ENCODE peak calls at places on chromosomes 2 and 18, in four cellular contexts. Z is K562, D is SK-N-SH, E is HepG2. A is an unnamed sample.

GRCh38 chr18:49021076-49021432 is 70.3 kb upstream of the SMAD7 start:
- DNase-seq in Z (no peak), D (no peak), E (no peak), A (no peak)

GRCh38 chr2:69985684-69986083 is 24.3 kb upstream of the ASPRV1 start:
- DNase-seq in Z (no peak), D (no peak), E (no peak), A (no peak)

GRCh38 chr18:29145993-29146539 is 969.1 kb upstream of the CDH2 start:
- DNase-seq in Z (no peak), D (peak), E (no peak), A (no peak)

GRCh38 chr18:49247786-49248185 is 212.7 kb downstream of the DYM start:
- DNase-seq in Z (no peak), D (no peak), E (no peak), A (no peak)

GRCh38 chr2:218888341-218888740 is 7.7 kb downstream of the WNT10A start:
- DNase-seq in Z (no peak), D (no peak), E (no peak), A (peak)

GRCh38 chr18:69648486-69648885 is 247.8 kb downstream of the DOK6 start:
- DNase-seq in Z (no peak), D (no peak), E (peak), A (no peak)

GRCh38 chr2:108612514-108613183 is 78.4 kb downstream of the LIMS1 start:
- DNase-seq in Z (peak), D (no peak), E (no peak), A (no peak)

GRCh38 chr2:234305846-234306245 is 191.0 kb downstream of the ARL4C start:
- DNase-seq in Z (no peak), D (no peak), E (no peak), A (no peak)

GRCh38 chr2:31660812-31661335 is 80.1 kb upstream of the SRD5A2 start:
- DNase-seq in Z (no peak), D (no peak), E (no peak), A (no peak)

GRCh38 chr2:109676346-109676897 is 62.3 kb downstream of the SOWAHC start:
- DNase-seq in Z (no peak), D (no peak), E (no peak), A (no peak)

GRCh38 chr2:104864751-104865470 is 11.0 kb downstream of the POU3F3 start:
- DNase-seq in Z (no peak), D (no peak), E (no peak), A (no peak)

GRCh38 chr2:171706152-171706803 is 19.0 kb downstream of the DYNC1I2 start:
- DNase-seq in Z (peak), D (peak), E (peak), A (no peak)

GRCh38 chr2:111705711-111706323 is 178.2 kb downstream of the ANAPC1 start:
- DNase-seq in Z (no peak), D (no peak), E (peak), A (peak)

GRCh38 chr18:48942554-48943261 is 8.1 kb downstream of the SMAD7 start:
- DNase-seq in Z (no peak), D (no peak), E (peak), A (no peak)

GRCh38 chr2:173414823-173415322 is 60.2 kb downstream of the CDCA7 start:
- DNase-seq in Z (no peak), D (no peak), E (no peak), A (no peak)

GRCh38 chr2:54551123-54551756 is 95.1 kb downstream of the SPTBN1 start:
- DNase-seq in Z (no peak), D (no peak), E (no peak), A (peak)

GRCh38 chr18:77123313-77124231 is 9.0 kb downstream of the MBP start:
- DNase-seq in Z (no peak), D (no peak), E (no peak), A (no peak)

GRCh38 chr18:62450175-62450545 is 72.7 kb upstream of the ZCCHC2 start:
- DNase-seq in Z (no peak), D (no peak), E (no peak), A (no peak)

GRCh38 chr2:180644709-180645108 is 335.7 kb upstream of the UBE2E3 start:
- DNase-seq in Z (no peak), D (no peak), E (no peak), A (no peak)

GRCh38 chr2:159677654-159678053 is 34.7 kb upstream of the MARCHF7 start:
- DNase-seq in Z (no peak), D (peak), E (peak), A (no peak)
- TF ChIP-seq FOXJ3 in Z (no peak), D (no peak), E (no peak), A (no peak)

DNA sequence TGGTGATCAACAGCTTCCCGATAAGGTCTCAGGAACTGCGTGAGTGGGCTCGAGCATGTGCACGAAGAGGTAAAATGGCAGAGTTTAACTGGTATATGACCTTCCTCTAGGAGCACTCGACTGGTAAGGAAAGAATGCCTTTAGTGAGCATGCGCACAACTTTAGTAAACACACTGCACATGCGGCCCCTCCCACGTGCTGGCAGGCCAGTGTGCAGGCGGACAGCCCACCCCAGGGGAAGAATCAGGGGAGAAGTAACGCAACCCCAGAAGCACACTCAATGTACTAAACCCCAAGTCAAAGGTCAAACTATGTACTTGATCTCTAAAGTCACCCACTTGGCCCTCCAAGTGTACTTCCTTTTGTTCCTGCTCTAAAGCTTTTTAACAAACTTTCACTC is 28.7 kb upstream of the SLC25A52 start:
- DNase-seq in Z (peak), D (no peak), E (peak), A (no peak)
- TF ChIP-seq FOXJ3 in Z (no peak), D (no peak), E (no peak), A (no peak)

DNA sequence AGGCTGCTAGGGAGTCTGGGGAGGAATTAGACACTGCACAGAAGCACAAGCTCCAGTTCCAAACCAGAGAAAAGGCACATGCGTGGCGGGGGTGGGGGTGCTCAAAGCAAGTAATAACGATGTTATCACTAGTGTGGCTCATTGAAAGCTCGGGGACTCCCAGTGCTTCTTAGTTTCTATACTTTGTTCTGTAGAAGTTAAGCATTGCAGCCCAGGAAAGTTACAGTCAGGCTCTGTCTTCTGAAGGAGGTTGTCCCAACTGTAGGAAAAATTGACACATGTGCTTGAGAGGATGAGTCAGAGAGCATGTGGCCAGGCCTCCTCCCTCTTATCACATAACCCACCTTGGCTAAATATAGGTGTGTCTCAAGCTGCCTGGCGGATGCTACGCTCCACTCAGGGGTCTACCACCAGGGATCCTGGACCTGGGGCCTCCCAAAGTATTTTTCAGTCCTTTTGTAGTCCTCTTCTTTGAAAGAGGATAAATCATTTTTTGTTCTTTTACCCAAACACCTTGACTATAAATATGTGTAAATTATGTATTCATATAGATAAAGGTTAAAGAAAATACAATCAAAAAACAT is 3.8 kb downstream of the GALNT5 start:
- DNase-seq in Z (peak), D (peak), E (no peak), A (no peak)
- TF ChIP-seq FOXJ3 in Z (no peak), D (no peak), E (no peak), A (no peak)

DNA sequence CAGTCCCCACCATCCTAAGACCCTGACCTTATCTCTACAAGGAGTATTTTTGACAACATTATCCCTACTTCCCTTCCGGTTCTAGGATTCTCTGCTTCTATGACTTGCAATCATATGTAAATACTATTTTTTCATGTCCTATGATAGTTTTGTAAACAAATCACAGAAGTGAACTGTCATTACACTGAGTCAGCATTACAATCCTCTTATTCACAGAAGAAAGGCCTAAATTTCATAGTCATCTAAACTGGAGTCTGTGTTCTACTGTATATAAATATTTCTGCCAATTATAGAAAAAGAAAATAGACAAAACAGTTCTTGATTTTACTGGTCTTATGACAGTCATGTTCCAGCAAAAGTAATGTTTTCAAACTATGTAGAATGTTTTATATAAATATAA is 265.1 kb downstream of the NCKAP5 start:
- DNase-seq in Z (no peak), D (no peak), E (no peak), A (no peak)
- TF ChIP-seq FOXJ3 in Z (no peak), D (no peak), E (no peak), A (no peak)

GRCh38 chr18:74834424-74835309 is 237.0 kb downstream of the ZNF407 start:
- DNase-seq in Z (no peak), D (no peak), E (peak), A (no peak)
- TF ChIP-seq FOXJ3 in Z (no peak), D (no peak), E (no peak), A (no peak)